ENCODE peak calls at places on chromosomes 3 and 15, in six cellular contexts. One of them, this sample, is unnamed.

GRCh38 chr3:122392868-122393844 is 9.2 kb downstream of the FAM162A start:
- DNase-seq in prostate gland: no peak
- DNase-seq in sigmoid colon: no peak
- DNase-seq in Panc1: no peak
- DNase-seq in hepatocyte: peak; percentile 63
- DNase-seq in foreskin fibroblast: no peak
- DNase-seq in this sample: peak; percentile 73

GRCh38 chr3:13116426-13116825 is 43.2 kb upstream of the IQSEC1 start:
- DNase-seq in sigmoid colon: no peak
- DNase-seq in foreskin fibroblast: no peak
- DNase-seq in hepatocyte: no peak
- DNase-seq in prostate gland: no peak
- DNase-seq in Panc1: no peak
- DNase-seq in this sample: no peak

GRCh38 chr3:60803812-60804211 is 447.4 kb downstream of the FHIT start:
- DNase-seq in sigmoid colon: no peak
- DNase-seq in hepatocyte: no peak
- DNase-seq in Panc1: no peak
- DNase-seq in foreskin fibroblast: no peak
- DNase-seq in prostate gland: no peak
- DNase-seq in this sample: no peak

GRCh38 chr15:98360031-98360430 is 288.3 kb upstream of the IGF1R start:
- DNase-seq in hepatocyte: no peak
- DNase-seq in sigmoid colon: no peak
- DNase-seq in foreskin fibroblast: no peak
- DNase-seq in prostate gland: no peak
- DNase-seq in Panc1: no peak
- DNase-seq in this sample: no peak

GRCh38 chr3:187186801-187187421 is 10.4 kb upstream of the RTP1 start:
- DNase-seq in Panc1: no peak
- DNase-seq in sigmoid colon: peak; percentile 86
- DNase-seq in foreskin fibroblast: peak; percentile 62
- DNase-seq in prostate gland: peak; percentile 11
- DNase-seq in hepatocyte: peak; percentile 57
- DNase-seq in this sample: peak; percentile 85

GRCh38 chr3:170470063-170471006 is 51.7 kb downstream of the CLDN11 start:
- DNase-seq in hepatocyte: no peak
- DNase-seq in prostate gland: peak; percentile 21
- DNase-seq in foreskin fibroblast: peak; percentile 57
- DNase-seq in sigmoid colon: no peak
- DNase-seq in Panc1: no peak
- DNase-seq in this sample: peak; percentile 22

GRCh38 chr3:14565791-14566588 is 25.8 kb upstream of the GRIP2 start:
- DNase-seq in prostate gland: no peak
- DNase-seq in foreskin fibroblast: no peak
- DNase-seq in hepatocyte: no peak
- DNase-seq in sigmoid colon: no peak
- DNase-seq in Panc1: no peak
- DNase-seq in this sample: peak; percentile 27

GRCh38 chr15:40944510-40945296 is 8.6 kb upstream of the CHAC1 start:
- DNase-seq in foreskin fibroblast: no peak
- DNase-seq in Panc1: no peak
- DNase-seq in prostate gland: no peak
- DNase-seq in sigmoid colon: no peak
- DNase-seq in hepatocyte: no peak
- DNase-seq in this sample: no peak

GRCh38 chr3:21672303-21672702 is 78.7 kb downstream of the ZNF385D start:
- DNase-seq in Panc1: peak; percentile 68
- DNase-seq in sigmoid colon: no peak
- DNase-seq in hepatocyte: no peak
- DNase-seq in prostate gland: no peak
- DNase-seq in foreskin fibroblast: peak; percentile 99
- DNase-seq in this sample: peak; percentile 74

GRCh38 chr3:61387817-61388216 is 136.6 kb upstream of the FHIT start:
- DNase-seq in hepatocyte: no peak
- DNase-seq in foreskin fibroblast: no peak
- DNase-seq in sigmoid colon: no peak
- DNase-seq in prostate gland: no peak
- DNase-seq in Panc1: no peak
- DNase-seq in this sample: no peak

GRCh38 chr15:80182611-80183210 is 29.9 kb downstream of the FAH start:
- DNase-seq in prostate gland: no peak
- DNase-seq in foreskin fibroblast: peak; percentile 89
- DNase-seq in Panc1: no peak
- DNase-seq in hepatocyte: no peak
- DNase-seq in sigmoid colon: no peak
- DNase-seq in this sample: peak; percentile 90

DNA sequence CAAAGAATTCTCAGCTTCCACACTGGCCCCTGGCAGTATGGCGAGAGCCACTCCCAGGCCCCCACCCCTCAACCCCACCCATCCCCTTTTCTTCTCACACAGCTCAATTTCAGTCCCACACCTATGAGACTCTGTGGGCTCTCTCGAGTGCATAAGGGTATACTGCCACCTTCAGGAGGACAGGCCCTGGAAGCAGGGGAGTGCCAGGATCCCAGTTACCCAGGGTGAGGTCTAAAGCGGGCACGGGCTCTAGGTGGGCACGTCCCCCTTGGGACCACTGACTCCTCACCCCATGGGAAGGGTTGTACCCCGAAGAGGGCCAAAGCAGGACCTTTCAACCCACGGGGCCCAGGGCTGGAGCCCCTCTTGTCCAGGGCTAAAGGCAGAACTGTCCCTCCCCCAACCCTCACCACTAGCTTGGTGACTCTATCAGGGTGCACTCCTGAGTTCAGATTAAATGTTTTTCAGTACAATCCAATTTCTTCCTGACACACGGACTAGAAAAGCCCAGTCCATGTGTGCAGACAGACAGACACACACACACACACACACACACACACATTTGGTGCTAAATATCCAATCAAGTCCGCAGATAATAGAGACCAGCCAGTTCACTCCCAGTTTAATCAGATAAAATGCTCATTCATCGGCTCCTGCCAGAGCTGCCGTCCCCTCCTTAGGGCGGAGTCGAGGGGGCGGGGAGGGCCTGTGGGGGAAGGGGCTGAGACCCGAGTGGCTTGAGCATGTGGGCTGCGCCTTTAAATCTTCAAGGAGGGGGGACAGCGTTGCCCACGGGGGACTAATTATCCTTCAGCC is 59.4 kb downstream of the CYP11A1 start:
- DNase-seq in sigmoid colon: peak; percentile 66
- DNase-seq in prostate gland: peak; percentile 39
- DNase-seq in Panc1: no peak
- DNase-seq in foreskin fibroblast: no peak
- DNase-seq in hepatocyte: peak; percentile 70
- DNase-seq in this sample: peak; percentile 76
- TF ChIP-seq CTCF in sigmoid colon: peak; percentile 45
- TF ChIP-seq CTCF in prostate gland: peak; percentile 59
- TF ChIP-seq CTCF in Panc1: peak; percentile 90
- TF ChIP-seq CTCF in foreskin fibroblast: peak; percentile 87
- TF ChIP-seq CTCF in hepatocyte: peak; percentile 77
- TF ChIP-seq CTCF in this sample: peak; percentile 85

GRCh38 chr3:15798533-15799245 is 910 bp upstream of the ANKRD28 start:
- DNase-seq in hepatocyte: no peak
- DNase-seq in prostate gland: no peak
- DNase-seq in Panc1: no peak
- DNase-seq in sigmoid colon: no peak
- DNase-seq in foreskin fibroblast: no peak
- DNase-seq in this sample: no peak
- H3K4me3 ChIP-seq in hepatocyte: no peak overlapping the region
- H3K4me3 ChIP-seq in prostate gland: no peak overlapping the region
- H3K4me3 ChIP-seq in Panc1: peak overlapping the region; percentile 50
- H3K4me3 ChIP-seq in sigmoid colon: no peak overlapping the region
- H3K4me3 ChIP-seq in foreskin fibroblast: no peak overlapping the region
- H3K4me3 ChIP-seq in this sample: no peak overlapping the region

DNA sequence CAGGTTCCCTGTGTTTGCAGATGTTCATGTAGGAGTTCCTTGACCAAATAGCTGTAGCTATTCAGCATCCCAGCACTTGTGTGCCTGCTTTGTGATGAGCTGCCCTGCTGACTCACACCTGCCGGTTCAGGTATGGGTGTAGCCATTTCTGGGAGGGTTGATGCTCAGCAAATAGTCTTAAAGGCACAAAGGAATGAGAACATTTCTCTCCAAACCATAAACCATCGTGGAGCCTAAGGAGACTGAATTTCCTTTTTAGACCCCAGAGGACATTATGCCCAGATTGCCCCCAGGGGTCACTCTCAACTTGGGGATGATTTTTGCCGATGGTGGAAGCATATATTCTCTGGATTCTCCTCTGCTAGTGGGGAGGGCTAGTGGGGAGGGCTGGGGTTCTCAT is 80.6 kb downstream of the ADAMTSL3 start:
- DNase-seq in prostate gland: no peak
- DNase-seq in sigmoid colon: no peak
- DNase-seq in hepatocyte: no peak
- DNase-seq in foreskin fibroblast: no peak
- DNase-seq in Panc1: no peak
- DNase-seq in this sample: peak; percentile 23
- TF ChIP-seq CTCF in prostate gland: no peak
- TF ChIP-seq CTCF in sigmoid colon: no peak
- TF ChIP-seq CTCF in hepatocyte: peak; percentile 26
- TF ChIP-seq CTCF in foreskin fibroblast: peak; percentile 7
- TF ChIP-seq CTCF in Panc1: no peak
- TF ChIP-seq CTCF in this sample: peak; percentile 24

DNA sequence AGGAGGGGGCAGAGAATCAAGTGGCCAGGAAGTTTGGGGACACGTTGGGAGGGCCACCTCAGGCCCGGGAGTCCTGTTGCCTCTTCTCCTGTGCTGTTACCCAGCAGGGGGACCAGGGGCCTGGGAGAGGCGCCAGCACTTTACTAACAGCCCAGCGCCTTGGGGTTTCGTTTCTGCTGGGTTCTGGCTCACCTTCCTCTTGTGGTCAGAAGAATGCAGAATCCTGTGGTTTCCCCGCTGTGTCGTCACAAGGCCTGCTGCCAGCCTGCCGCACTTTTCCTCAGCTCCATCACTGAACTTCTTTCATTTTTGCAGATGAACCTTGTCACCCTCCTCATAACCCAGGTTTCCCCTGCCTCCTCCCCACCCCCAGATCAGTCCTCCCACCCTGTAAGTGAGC is 67.7 kb downstream of the SLC30A4 start:
- DNase-seq in foreskin fibroblast: peak; percentile 89
- DNase-seq in hepatocyte: peak; percentile 51
- DNase-seq in Panc1: no peak
- DNase-seq in sigmoid colon: peak; percentile 80
- DNase-seq in prostate gland: peak; percentile 66
- DNase-seq in this sample: peak; percentile 96
- H3K4me3 ChIP-seq in foreskin fibroblast: no peak overlapping the region
- H3K4me3 ChIP-seq in hepatocyte: no peak overlapping the region
- H3K4me3 ChIP-seq in Panc1: no peak overlapping the region
- H3K4me3 ChIP-seq in sigmoid colon: no peak overlapping the region
- H3K4me3 ChIP-seq in prostate gland: no peak overlapping the region
- H3K4me3 ChIP-seq in this sample: no peak overlapping the region

GRCh38 chr3:52041118-52041847 is 15.1 kb downstream of the DUSP7 start:
- DNase-seq in hepatocyte: peak; percentile 37
- DNase-seq in prostate gland: no peak
- DNase-seq in Panc1: no peak
- DNase-seq in foreskin fibroblast: no peak
- DNase-seq in sigmoid colon: no peak
- DNase-seq in this sample: no peak
- TF ChIP-seq CTCF in hepatocyte: no peak
- TF ChIP-seq CTCF in prostate gland: no peak
- TF ChIP-seq CTCF in Panc1: no peak
- TF ChIP-seq CTCF in foreskin fibroblast: peak; percentile 34
- TF ChIP-seq CTCF in sigmoid colon: no peak
- TF ChIP-seq CTCF in this sample: peak; percentile 36

This sample was measured in cardiac fibroblast.